ENCODE peak calls at places on chromosome 7, in six cellular contexts. One of them, this sample, is unnamed.

GRCh38 chr7:45259966-45260646 is 102.5 kb downstream of the RAMP3 start:
- DNase-seq in fibroblast of mammary gland: peak; percentile 25
- DNase-seq in lower lobe of right lung: peak; percentile 77
- DNase-seq in cardiac muscle cell: peak; percentile 66
- DNase-seq in foreskin fibroblast: no peak
- DNase-seq in choroid plexus epithelial cell: peak; percentile 32
- DNase-seq in this sample: peak; percentile 35

GRCh38 chr7:90320801-90321494 is at the start of gene FAM237B:
- DNase-seq in foreskin fibroblast: peak; percentile 34
- DNase-seq in cardiac muscle cell: peak; percentile 35
- DNase-seq in fibroblast of mammary gland: peak; percentile 34
- DNase-seq in choroid plexus epithelial cell: peak; percentile 27
- DNase-seq in lower lobe of right lung: peak; percentile 44
- DNase-seq in this sample: peak; percentile 26

GRCh38 chr7:103962070-103962469 is 27.4 kb downstream of the RELN start:
- DNase-seq in foreskin fibroblast: no peak
- DNase-seq in cardiac muscle cell: peak; percentile 42
- DNase-seq in choroid plexus epithelial cell: no peak
- DNase-seq in lower lobe of right lung: no peak
- DNase-seq in fibroblast of mammary gland: no peak
- DNase-seq in this sample: no peak

GRCh38 chr7:154919324-154920222 is 83.4 kb downstream of the PAXIP1 start:
- DNase-seq in cardiac muscle cell: no peak
- DNase-seq in fibroblast of mammary gland: no peak
- DNase-seq in foreskin fibroblast: no peak
- DNase-seq in lower lobe of right lung: no peak
- DNase-seq in choroid plexus epithelial cell: no peak
- DNase-seq in this sample: no peak

GRCh38 chr7:130273081-130273699 is 6.5 kb downstream of the CPA2 start:
- DNase-seq in choroid plexus epithelial cell: peak; percentile 86
- DNase-seq in lower lobe of right lung: no peak
- DNase-seq in cardiac muscle cell: peak; percentile 91
- DNase-seq in foreskin fibroblast: no peak
- DNase-seq in fibroblast of mammary gland: no peak
- DNase-seq in this sample: peak; percentile 36

GRCh38 chr7:137025469-137026175 is 157.2 kb downstream of the CHRM2 start:
- DNase-seq in lower lobe of right lung: no peak
- DNase-seq in fibroblast of mammary gland: peak; percentile 2
- DNase-seq in foreskin fibroblast: peak; percentile 39
- DNase-seq in cardiac muscle cell: no peak
- DNase-seq in choroid plexus epithelial cell: peak; percentile 73
- DNase-seq in this sample: peak; percentile 57

GRCh38 chr7:135177021-135177696 is 6.7 kb upstream of the CYREN start:
- DNase-seq in foreskin fibroblast: no peak
- DNase-seq in lower lobe of right lung: no peak
- DNase-seq in cardiac muscle cell: no peak
- DNase-seq in choroid plexus epithelial cell: no peak
- DNase-seq in fibroblast of mammary gland: no peak
- DNase-seq in this sample: no peak

GRCh38 chr7:80640841-80641240 is 2.4 kb downstream of the CD36 start:
- DNase-seq in cardiac muscle cell: no peak
- DNase-seq in lower lobe of right lung: no peak
- DNase-seq in fibroblast of mammary gland: peak; percentile 57
- DNase-seq in choroid plexus epithelial cell: peak; percentile 79
- DNase-seq in foreskin fibroblast: peak; percentile 69
- DNase-seq in this sample: peak; percentile 43

GRCh38 chr7:109793-110556 is 82.4 kb upstream of the FAM20C start:
- DNase-seq in foreskin fibroblast: no peak
- DNase-seq in lower lobe of right lung: no peak
- DNase-seq in choroid plexus epithelial cell: no peak
- DNase-seq in cardiac muscle cell: no peak
- DNase-seq in fibroblast of mammary gland: no peak
- DNase-seq in this sample: no peak

GRCh38 chr7:139321071-139321745 is 19.9 kb upstream of the FMC1 start:
- DNase-seq in foreskin fibroblast: peak; percentile 20
- DNase-seq in cardiac muscle cell: peak; percentile 32
- DNase-seq in lower lobe of right lung: no peak
- DNase-seq in choroid plexus epithelial cell: peak; percentile 64
- DNase-seq in fibroblast of mammary gland: peak; percentile 55
- DNase-seq in this sample: peak; percentile 40

GRCh38 chr7:144397086-144397485 is 6.4 kb downstream of the NOBOX start:
- DNase-seq in lower lobe of right lung: no peak
- DNase-seq in fibroblast of mammary gland: no peak
- DNase-seq in choroid plexus epithelial cell: no peak
- DNase-seq in foreskin fibroblast: no peak
- DNase-seq in cardiac muscle cell: no peak
- DNase-seq in this sample: no peak

GRCh38 chr7:127413962-127414361 is 21.5 kb upstream of the ZNF800 start:
- DNase-seq in foreskin fibroblast: no peak
- DNase-seq in fibroblast of mammary gland: no peak
- DNase-seq in lower lobe of right lung: no peak
- DNase-seq in choroid plexus epithelial cell: no peak
- DNase-seq in cardiac muscle cell: no peak
- DNase-seq in this sample: no peak

GRCh38 chr7:49731836-49732235 is 41.6 kb upstream of the VWC2 start:
- DNase-seq in foreskin fibroblast: no peak
- DNase-seq in choroid plexus epithelial cell: no peak
- DNase-seq in lower lobe of right lung: no peak
- DNase-seq in fibroblast of mammary gland: no peak
- DNase-seq in cardiac muscle cell: no peak
- DNase-seq in this sample: no peak
- TF ChIP-seq CTCF in foreskin fibroblast: no peak
- TF ChIP-seq CTCF in choroid plexus epithelial cell: no peak
- TF ChIP-seq CTCF in lower lobe of right lung: no peak
- TF ChIP-seq CTCF in fibroblast of mammary gland: no peak
- TF ChIP-seq CTCF in cardiac muscle cell: no peak
- TF ChIP-seq CTCF in this sample: no peak

GRCh38 chr7:2640858-2641257 is 9.1 kb downstream of the TTYH3 start:
- DNase-seq in lower lobe of right lung: no peak
- DNase-seq in cardiac muscle cell: no peak
- DNase-seq in foreskin fibroblast: no peak
- DNase-seq in fibroblast of mammary gland: no peak
- DNase-seq in choroid plexus epithelial cell: no peak
- DNase-seq in this sample: no peak
- H3K4me3 ChIP-seq in lower lobe of right lung: peak overlapping the region; percentile 32
- H3K4me3 ChIP-seq in cardiac muscle cell: no peak overlapping the region
- H3K4me3 ChIP-seq in foreskin fibroblast: no peak overlapping the region
- H3K4me3 ChIP-seq in fibroblast of mammary gland: no peak overlapping the region
- H3K4me3 ChIP-seq in choroid plexus epithelial cell: no peak overlapping the region
- H3K4me3 ChIP-seq in this sample: no peak overlapping the region

GRCh38 chr7:54546986-54547314 is 4.8 kb downstream of the VSTM2A start:
- DNase-seq in lower lobe of right lung: no peak
- DNase-seq in choroid plexus epithelial cell: no peak
- DNase-seq in cardiac muscle cell: no peak
- DNase-seq in foreskin fibroblast: no peak
- DNase-seq in fibroblast of mammary gland: no peak
- DNase-seq in this sample: no peak
- TF ChIP-seq CTCF in lower lobe of right lung: no peak
- TF ChIP-seq CTCF in choroid plexus epithelial cell: no peak
- TF ChIP-seq CTCF in cardiac muscle cell: no peak
- TF ChIP-seq CTCF in foreskin fibroblast: no peak
- TF ChIP-seq CTCF in fibroblast of mammary gland: no peak
- TF ChIP-seq CTCF in this sample: no peak

DNA sequence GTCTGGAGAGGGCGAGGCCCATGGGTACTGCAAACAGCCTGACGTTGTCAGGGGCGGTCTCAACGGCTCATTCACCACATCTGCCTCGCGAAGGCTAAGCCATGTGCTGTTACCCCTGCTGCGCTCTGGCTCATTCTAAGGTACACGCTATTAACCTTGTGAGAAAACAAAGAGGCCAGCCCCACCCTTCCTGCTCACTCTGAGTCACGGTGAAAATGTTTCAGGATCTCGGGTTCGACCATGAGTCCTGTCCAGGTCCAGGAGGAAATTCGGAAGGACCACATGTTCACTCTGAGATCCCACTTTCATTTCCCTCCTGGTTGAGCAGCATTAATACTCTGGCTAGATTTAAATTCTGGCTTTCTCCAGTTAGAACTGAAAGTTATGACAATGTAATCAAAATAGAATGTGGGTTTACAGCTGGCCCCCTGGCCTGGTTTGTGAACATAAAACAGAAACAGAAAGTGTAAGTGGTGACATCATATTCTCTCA is 55.2 kb downstream of the EGFR start:
- DNase-seq in fibroblast of mammary gland: peak; percentile 93
- DNase-seq in choroid plexus epithelial cell: peak; percentile 98
- DNase-seq in foreskin fibroblast: peak; percentile 77
- DNase-seq in lower lobe of right lung: peak; percentile 63
- DNase-seq in cardiac muscle cell: no peak
- DNase-seq in this sample: peak; percentile 68
- H3K4me3 ChIP-seq in fibroblast of mammary gland: peak overlapping the region; percentile 18
- H3K4me3 ChIP-seq in choroid plexus epithelial cell: peak overlapping the region; percentile 40
- H3K4me3 ChIP-seq in foreskin fibroblast: peak overlapping the region; percentile 28
- H3K4me3 ChIP-seq in lower lobe of right lung: peak overlapping the region; percentile 25
- H3K4me3 ChIP-seq in cardiac muscle cell: no peak overlapping the region
- H3K4me3 ChIP-seq in this sample: peak overlapping the region; percentile 42

GRCh38 chr7:88357295-88357694 is 50.6 kb upstream of the STEAP4 start:
- DNase-seq in fibroblast of mammary gland: peak; percentile 76
- DNase-seq in cardiac muscle cell: no peak
- DNase-seq in foreskin fibroblast: peak; percentile 6
- DNase-seq in lower lobe of right lung: peak; percentile 51
- DNase-seq in choroid plexus epithelial cell: peak; percentile 33
- DNase-seq in this sample: peak; percentile 30
- TF ChIP-seq CTCF in fibroblast of mammary gland: peak; percentile 72
- TF ChIP-seq CTCF in cardiac muscle cell: peak; percentile 29
- TF ChIP-seq CTCF in foreskin fibroblast: no peak
- TF ChIP-seq CTCF in lower lobe of right lung: peak; percentile 41
- TF ChIP-seq CTCF in choroid plexus epithelial cell: peak; percentile 57
- TF ChIP-seq CTCF in this sample: peak; percentile 31

GRCh38 chr7:16933296-16934248 is 51.8 kb upstream of the AGR3 start:
- DNase-seq in foreskin fibroblast: no peak
- DNase-seq in lower lobe of right lung: peak; percentile 53
- DNase-seq in cardiac muscle cell: no peak
- DNase-seq in fibroblast of mammary gland: no peak
- DNase-seq in choroid plexus epithelial cell: no peak
- DNase-seq in this sample: peak; percentile 35

GRCh38 chr7:16934947-16935742 is 53.4 kb upstream of the AGR3 start:
- DNase-seq in fibroblast of mammary gland: peak; percentile 75
- DNase-seq in choroid plexus epithelial cell: no peak
- DNase-seq in foreskin fibroblast: peak; percentile 44
- DNase-seq in lower lobe of right lung: no peak
- DNase-seq in cardiac muscle cell: no peak
- DNase-seq in this sample: no peak

GRCh38 chr7:16940777-16941176 is 59.0 kb upstream of the AGR3 start:
- DNase-seq in choroid plexus epithelial cell: no peak
- DNase-seq in lower lobe of right lung: no peak
- DNase-seq in foreskin fibroblast: no peak
- DNase-seq in cardiac muscle cell: no peak
- DNase-seq in fibroblast of mammary gland: no peak
- DNase-seq in this sample: no peak

GRCh38 chr7:16939161-16939560 is 57.4 kb upstream of the AGR3 start:
- DNase-seq in lower lobe of right lung: no peak
- DNase-seq in fibroblast of mammary gland: no peak
- DNase-seq in choroid plexus epithelial cell: no peak
- DNase-seq in cardiac muscle cell: no peak
- DNase-seq in foreskin fibroblast: no peak
- DNase-seq in this sample: no peak

DNA sequence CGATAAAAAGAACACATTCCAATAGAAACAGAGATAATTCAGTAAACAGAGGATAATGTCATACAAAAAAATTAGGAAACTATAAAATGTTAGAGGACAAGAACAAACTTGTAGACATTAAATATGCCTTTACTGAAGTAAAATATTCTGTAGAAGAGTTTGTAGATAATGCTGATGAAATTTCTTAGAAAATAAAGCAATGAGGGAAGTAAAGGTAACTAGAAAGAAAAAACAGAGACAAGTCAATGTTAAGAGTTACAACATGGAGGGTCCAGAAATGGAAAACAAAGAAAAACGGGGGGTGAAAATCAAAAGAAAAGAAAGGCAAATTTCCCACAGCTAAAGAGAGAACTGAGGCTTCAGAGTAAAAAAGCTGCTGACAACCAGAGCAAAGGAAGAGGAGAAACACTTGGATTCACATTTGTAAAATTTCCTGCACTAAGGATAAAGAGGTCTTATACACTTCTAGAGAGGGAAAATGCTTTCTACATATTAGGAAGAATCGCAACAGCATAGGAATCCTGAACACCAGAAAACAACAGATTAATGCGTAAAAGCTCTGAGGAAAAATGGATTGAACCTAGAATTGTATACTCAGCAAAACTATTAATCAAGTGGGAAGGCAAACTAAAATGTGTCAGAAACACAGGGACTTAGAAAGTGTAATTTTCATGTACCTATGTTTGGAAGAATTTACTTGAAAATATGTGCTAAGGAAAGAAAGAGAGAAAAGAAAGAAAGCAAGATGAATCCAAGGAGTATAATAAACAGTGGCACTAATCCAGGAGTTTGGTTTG is 55.0 kb upstream of the AGR3 start:
- DNase-seq in cardiac muscle cell: no peak
- DNase-seq in fibroblast of mammary gland: no peak
- DNase-seq in choroid plexus epithelial cell: no peak
- DNase-seq in lower lobe of right lung: no peak
- DNase-seq in foreskin fibroblast: no peak
- DNase-seq in this sample: no peak
- H3K4me3 ChIP-seq in cardiac muscle cell: no peak overlapping the region
- H3K4me3 ChIP-seq in fibroblast of mammary gland: no peak overlapping the region
- H3K4me3 ChIP-seq in choroid plexus epithelial cell: no peak overlapping the region
- H3K4me3 ChIP-seq in lower lobe of right lung: no peak overlapping the region
- H3K4me3 ChIP-seq in foreskin fibroblast: no peak overlapping the region
- H3K4me3 ChIP-seq in this sample: no peak overlapping the region

GRCh38 chr7:88688222-88688621 is 71.3 kb upstream of the ZNF804B start:
- DNase-seq in choroid plexus epithelial cell: no peak
- DNase-seq in fibroblast of mammary gland: no peak
- DNase-seq in foreskin fibroblast: no peak
- DNase-seq in lower lobe of right lung: no peak
- DNase-seq in cardiac muscle cell: no peak
- DNase-seq in this sample: no peak
- TF ChIP-seq CTCF in choroid plexus epithelial cell: no peak
- TF ChIP-seq CTCF in fibroblast of mammary gland: no peak
- TF ChIP-seq CTCF in foreskin fibroblast: no peak
- TF ChIP-seq CTCF in lower lobe of right lung: no peak
- TF ChIP-seq CTCF in cardiac muscle cell: no peak
- TF ChIP-seq CTCF in this sample: no peak